ENCODE peak calls at places on chromosome X, in ten cellular contexts. Z, I, P, J, D, C, R, N, K and A are unnamed samples.

GRCh38 chrX:70219938-70220764 is 14.3 kb upstream of the AWAT1 start:
- DNase-seq in I (no peak), C (no peak), R (peak; percentile 18), Z (peak; percentile 77), N (peak; percentile 5), K (no peak), P (peak; percentile 21), J (peak; percentile 11), D (no peak), A (no peak)

GRCh38 chrX:112832481-112833095 is 8.0 kb downstream of the AMOT start:
- DNase-seq in J (peak; percentile 81), Z (peak; percentile 15), P (no peak), I (peak; percentile 36), C (no peak), K (no peak), D (no peak), N (no peak), R (peak; percentile 84), A (no peak)

GRCh38 chrX:68732906-68733493 is 85.5 kb downstream of the STARD8 start:
- DNase-seq in D (peak; percentile 79), R (peak; percentile 44), P (peak; percentile 40), Z (peak; percentile 12), I (no peak), K (peak; percentile 79), N (peak; percentile 71), J (peak; percentile 78), C (peak; percentile 77), A (peak; percentile 76)

GRCh38 chrX:102985182-102985581 is 48.1 kb downstream of the RAB40AL start:
- DNase-seq in I (no peak), Z (no peak), C (no peak), P (no peak), K (no peak), D (no peak), J (no peak), R (no peak), N (no peak), A (no peak)

GRCh38 chrX:110964761-110965160 is 131.2 kb upstream of the PAK3 start:
- DNase-seq in Z (no peak), R (no peak), I (no peak), C (no peak), J (no peak), D (no peak), N (no peak), P (no peak), K (no peak), A (no peak)

GRCh38 chrX:150410513-150410912 is 47.4 kb downstream of the MAMLD1 start:
- DNase-seq in K (no peak), N (no peak), C (no peak), J (no peak), I (no peak), Z (no peak), D (no peak), R (no peak), P (no peak), A (no peak)

GRCh38 chrX:24204331-24204730 is 54.8 kb downstream of the ZFX start:
- DNase-seq in N (no peak), R (no peak), D (no peak), K (no peak), P (no peak), C (no peak), Z (peak; percentile 28), J (no peak), I (no peak), A (no peak)

GRCh38 chrX:131626681-131627296 is 82.9 kb downstream of the OR13H1 start:
- DNase-seq in R (no peak), C (no peak), J (no peak), I (no peak), Z (peak; percentile 27), K (peak; percentile 33), P (no peak), N (no peak), D (no peak), A (peak; percentile 2)

GRCh38 chrX:23333842-23334535 is 660 bp upstream of the PTCHD1 start:
- DNase-seq in C (peak; percentile 59), Z (no peak), R (no peak), P (no peak), N (no peak), K (peak; percentile 1), I (no peak), D (peak; percentile 60), J (no peak), A (peak; percentile 14)

GRCh38 chrX:45172890-45173289 is 27.8 kb downstream of the DIPK2B start:
- DNase-seq in R (no peak), K (peak; percentile 16), I (no peak), J (peak; percentile 40), N (no peak), P (no peak), C (no peak), Z (peak; percentile 20), D (no peak), A (no peak)

GRCh38 chrX:133419911-133420310 is 4.6 kb upstream of the GPC4 start:
- DNase-seq in N (no peak), D (no peak), J (no peak), I (no peak), R (no peak), P (no peak), C (no peak), K (no peak), Z (no peak), A (no peak)

GRCh38 chrX:57929373-57929772 is 19.1 kb upstream of the ZXDA start:
- DNase-seq in R (no peak), P (no peak), I (no peak), J (no peak), D (no peak), N (no peak), Z (no peak), K (peak; percentile 67), C (no peak), A (no peak)

GRCh38 chrX:147832707-147833348 is 78.9 kb upstream of the FMR1 start:
- DNase-seq in P (no peak), D (no peak), C (no peak), N (no peak), K (no peak), J (no peak), Z (no peak), R (no peak), I (no peak), A (no peak)

GRCh38 chrX:147838465-147839131 is 73.1 kb upstream of the FMR1 start:
- DNase-seq in R (no peak), P (no peak), C (no peak), K (peak; percentile 9), J (no peak), D (no peak), I (no peak), N (no peak), Z (no peak), A (no peak)
- TF ChIP-seq CTCF in R (no peak), P (peak; percentile 29), C (no peak), K (peak; percentile 48), J (peak; percentile 20), D (peak; percentile 59), I (peak; percentile 62), N (no peak), Z (peak; percentile 6), A (peak; percentile 45)

GRCh38 chrX:40310016-40310415 is 212.3 kb upstream of the BCOR start:
- DNase-seq in P (no peak), K (no peak), C (no peak), R (no peak), I (no peak), Z (no peak), J (no peak), D (no peak), N (no peak), A (no peak)

GRCh38 chrX:40318076-40318475 is 220.3 kb upstream of the BCOR start:
- DNase-seq in P (no peak), N (no peak), J (no peak), K (no peak), C (no peak), Z (no peak), D (no peak), I (no peak), R (no peak), A (no peak)

GRCh38 chrX:40313269-40313668 is 215.5 kb upstream of the BCOR start:
- DNase-seq in Z (no peak), D (no peak), P (no peak), I (no peak), R (no peak), K (no peak), J (no peak), C (no peak), N (no peak), A (no peak)

GRCh38 chrX:40316502-40316901 is 218.7 kb upstream of the BCOR start:
- DNase-seq in Z (no peak), R (no peak), P (no peak), D (no peak), N (no peak), C (no peak), K (no peak), J (no peak), I (no peak), A (no peak)

DNA sequence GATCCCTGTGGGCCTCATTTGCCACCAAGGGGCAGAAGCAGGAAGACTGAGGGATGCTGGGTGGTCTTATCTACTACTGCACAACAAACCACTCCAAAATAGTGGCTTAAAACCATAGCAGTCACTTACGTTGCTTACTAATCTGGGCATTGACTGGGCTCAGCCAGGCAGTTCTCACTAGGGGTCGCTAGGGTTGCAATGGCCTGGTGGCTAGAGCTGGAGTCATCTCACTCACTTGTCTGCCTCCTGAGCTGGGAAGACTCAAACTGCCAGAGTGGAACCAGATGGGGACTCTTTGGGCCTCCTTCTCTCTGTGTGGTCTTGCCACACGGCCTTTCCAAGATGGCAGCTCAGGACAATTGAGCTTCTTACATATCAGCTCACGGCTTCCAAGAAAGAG is 216.3 kb upstream of the BCOR start:
- DNase-seq in D (no peak), P (no peak), J (no peak), Z (no peak), K (no peak), C (no peak), N (no peak), I (no peak), R (no peak), A (no peak)
- TF ChIP-seq CTCF in D (no peak), P (no peak), J (no peak), Z (no peak), K (no peak), C (no peak), N (no peak), I (no peak), R (no peak), A (no peak)

DNA sequence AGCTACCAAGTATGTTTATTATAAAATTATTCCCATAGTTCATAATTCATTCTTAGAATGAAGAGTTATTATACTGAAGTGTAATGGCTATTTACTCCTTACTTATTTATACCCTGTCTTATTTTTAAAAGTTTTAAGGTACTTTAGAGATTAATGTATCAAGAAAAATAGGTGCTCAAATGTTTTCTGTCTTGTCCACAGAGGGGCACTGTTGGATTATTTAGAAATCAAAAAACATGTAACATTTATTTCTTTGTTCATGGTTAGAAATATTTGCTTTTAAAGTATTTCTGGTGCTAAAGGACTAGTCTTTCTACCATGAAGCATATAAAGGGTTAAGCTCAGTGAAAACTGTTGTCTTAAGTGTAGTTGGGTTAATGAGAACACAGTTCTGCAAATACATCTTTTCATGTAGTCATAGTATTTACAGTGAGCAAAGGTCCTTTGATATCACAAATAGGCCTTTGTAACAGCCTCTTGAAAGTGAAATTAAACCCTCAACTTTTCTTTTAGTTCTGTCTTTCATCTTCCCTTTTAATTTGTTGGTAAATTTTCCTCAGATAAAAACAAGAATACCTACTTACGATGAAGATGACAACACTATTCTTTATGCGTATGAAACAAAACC is 7.7 kb downstream of the SCML1 start:
- DNase-seq in I (no peak), R (no peak), Z (peak; percentile 24), N (no peak), C (no peak), J (no peak), K (no peak), P (no peak), D (no peak), A (no peak)
- TF ChIP-seq CTCF in I (no peak), R (no peak), Z (peak; percentile 15), N (peak; percentile 15), C (peak; percentile 27), J (peak; percentile 17), K (peak; percentile 59), P (peak; percentile 35), D (peak; percentile 1), A (no peak)

GRCh38 chrX:9055354-9055753 is 21.4 kb upstream of the FAM9B start:
- DNase-seq in J (no peak), N (no peak), R (no peak), K (no peak), D (no peak), I (no peak), Z (no peak), P (no peak), C (no peak), A (no peak)
- TF ChIP-seq CTCF in J (no peak), N (no peak), R (no peak), K (no peak), D (no peak), I (no peak), Z (no peak), P (no peak), C (no peak), A (no peak)